ENCODE peak calls at places on chromosomes 5 and 9, in nine cellular contexts. Z is cardiac muscle cell, P is tibial nerve, H is spleen, Y is pancreas, F is heart left ventricle, G is SK-N-SH, A is left lung, T is upper lobe of left lung. Q is an unnamed sample.

GRCh38 chr9:126420643-126421564 is 94.3 kb downstream of the MVB12B start:
- DNase-seq in G (no peak), P (no peak), Y (no peak), A (no peak), H (no peak), T (no peak), Z (no peak), F (no peak), Q (no peak)

GRCh38 chr9:131333771-131334567 is 44.4 kb downstream of the PLPP7 start:
- DNase-seq in P (no peak), F (no peak), Z (no peak), H (peak; percentile 54), T (no peak), G (no peak), A (no peak), Y (no peak), Q (no peak)

GRCh38 chr5:14700478-14701436 is 36.2 kb downstream of the OTULIN start:
- DNase-seq in P (no peak), A (no peak), H (no peak), F (no peak), Y (no peak), Z (no peak), G (no peak), T (peak; percentile 42), Q (peak; percentile 41)

GRCh38 chr9:105690742-105691141 is 3.6 kb upstream of the TMEM38B start:
- DNase-seq in G (peak; percentile 46), Z (peak; percentile 23), H (no peak), T (no peak), A (no peak), P (no peak), F (no peak), Y (no peak), Q (no peak)

GRCh38 chr5:74281191-74281590 is 359.3 kb downstream of the ENC1 start:
- DNase-seq in Z (no peak), T (no peak), Y (no peak), H (no peak), F (no peak), G (no peak), A (no peak), P (no peak), Q (no peak)

GRCh38 chr9:68872026-68872501 is 141.8 kb downstream of the PRKACG start:
- DNase-seq in Z (no peak), G (no peak), Y (peak; percentile 41), H (peak; percentile 82), A (no peak), F (peak; percentile 69), T (no peak), P (no peak), Q (peak; percentile 56)

GRCh38 chr5:81069965-81070364 is 109.8 kb downstream of the RASGRF2 start:
- DNase-seq in P (no peak), Y (no peak), G (no peak), T (no peak), A (no peak), H (no peak), Z (no peak), F (no peak), Q (no peak)

GRCh38 chr5:172505840-172506638 is 51.7 kb upstream of the SH3PXD2B start:
- DNase-seq in Y (no peak), Z (no peak), P (peak; percentile 2), F (no peak), H (peak; percentile 27), A (peak; percentile 26), G (no peak), T (peak; percentile 12), Q (peak; percentile 3)

GRCh38 chr5:108681079-108681921 is 66.4 kb upstream of the FER start:
- DNase-seq in G (peak; percentile 62), A (no peak), Z (peak; percentile 87), F (no peak), H (no peak), P (peak; percentile 82), Y (peak; percentile 44), T (no peak), Q (no peak)

GRCh38 chr9:97518909-97519307 is 17.4 kb downstream of the TMOD1 start:
- DNase-seq in Y (peak; percentile 42), A (peak; percentile 62), P (peak; percentile 33), H (no peak), G (no peak), T (peak; percentile 83), F (no peak), Z (peak; percentile 15), Q (no peak)

GRCh38 chr5:156021866-156022265 is 305.1 kb upstream of the SGCD start:
- DNase-seq in Z (no peak), T (no peak), F (no peak), G (no peak), A (no peak), Y (no peak), H (no peak), P (no peak), Q (no peak)

GRCh38 chr5:159641371-159642039 is 274.8 kb upstream of the ADRA1B start:
- DNase-seq in Z (no peak), P (no peak), A (no peak), F (peak; percentile 54), G (no peak), H (no peak), Y (no peak), T (no peak), Q (peak; percentile 26)

GRCh38 chr5:15885156-15885555 is 294.4 kb downstream of the MARCHF11 start:
- DNase-seq in G (no peak), A (no peak), F (no peak), Y (no peak), H (no peak), T (no peak), P (peak; percentile 5), Z (peak; percentile 86), Q (no peak)

GRCh38 chr5:97141539-97141938 is 872 bp downstream of the LIX1 start:
- DNase-seq in Y (no peak), G (no peak), F (no peak), P (no peak), Z (no peak), H (no peak), A (no peak), T (no peak), Q (no peak)

GRCh38 chr5:51860532-51861018 is 477.3 kb downstream of the ISL1 start:
- DNase-seq in A (no peak), F (no peak), Z (no peak), P (no peak), Y (no peak), T (no peak), G (no peak), H (no peak), Q (no peak)

DNA sequence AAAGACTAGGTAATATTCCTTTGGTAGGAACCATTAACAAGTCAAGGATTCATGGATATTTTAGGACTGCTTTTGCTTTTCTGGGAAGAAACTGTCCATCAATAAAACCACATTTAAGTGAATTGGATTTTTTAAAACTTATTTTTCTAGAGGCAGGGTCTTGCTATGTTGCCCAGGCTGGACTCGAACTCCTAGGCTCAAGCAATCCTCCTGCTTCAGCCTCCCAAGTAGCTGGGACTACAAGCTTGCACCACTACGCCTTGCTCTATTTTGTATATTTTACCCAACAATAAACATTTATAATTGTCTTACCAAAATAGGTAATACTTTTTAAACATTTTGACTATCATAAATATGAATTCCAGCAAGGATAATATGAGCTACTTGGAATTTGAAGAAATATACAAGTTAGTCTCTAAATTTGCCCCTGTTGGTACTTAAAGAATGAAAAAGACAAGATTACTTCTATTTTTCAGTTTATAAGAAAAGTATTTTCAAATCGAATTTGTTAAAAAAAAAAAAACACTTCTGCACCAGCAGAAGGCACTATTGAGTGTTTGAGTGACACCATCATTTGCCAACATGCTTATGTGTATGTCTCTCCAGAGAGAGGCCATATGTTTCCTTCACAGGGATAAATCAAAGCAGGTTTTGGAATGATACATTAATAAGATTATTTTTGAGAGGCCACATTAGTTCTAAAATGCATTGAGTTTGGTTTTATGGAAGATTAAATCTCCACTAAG is 60.0 kb upstream of the CARTPT start:
- DNase-seq in Z (peak; percentile 11), P (no peak), Y (no peak), T (no peak), G (no peak), F (no peak), H (no peak), A (no peak), Q (no peak)
- TF ChIP-seq CTCF in Z (peak; percentile 17), P (no peak), Y (no peak), T (no peak), G (peak; percentile 39), F (no peak), H (no peak), A (no peak), Q (peak; percentile 25)

GRCh38 chr5:33043598-33043997 is 332.5 kb downstream of the NPR3 start:
- DNase-seq in P (no peak), Z (no peak), H (no peak), G (no peak), T (no peak), F (no peak), Y (no peak), A (no peak), Q (no peak)

GRCh38 chr5:33049298-33049697 is 338.2 kb downstream of the NPR3 start:
- DNase-seq in A (no peak), T (no peak), P (no peak), Z (no peak), F (no peak), G (no peak), Y (no peak), H (no peak), Q (no peak)

GRCh38 chr5:33049845-33050244 is 338.7 kb downstream of the NPR3 start:
- DNase-seq in T (no peak), A (no peak), F (no peak), Z (peak; percentile 72), Y (no peak), P (no peak), G (peak; percentile 4), H (no peak), Q (no peak)

GRCh38 chr5:33048315-33048714 is 337.2 kb downstream of the NPR3 start:
- DNase-seq in T (no peak), G (no peak), F (no peak), Y (no peak), P (no peak), H (no peak), A (no peak), Z (no peak), Q (no peak)

GRCh38 chr5:33046091-33046490 is 335.0 kb downstream of the NPR3 start:
- DNase-seq in Z (no peak), A (no peak), Y (no peak), F (no peak), P (no peak), H (no peak), T (no peak), G (no peak), Q (no peak)
- H3K4me1 ChIP-seq in Z (no peaks in the 10 kb centered on the region), A (no peaks in the 10 kb centered on the region), Y (no peaks in the 10 kb centered on the region), F (no peaks in the 10 kb centered on the region), P (no peaks in the 10 kb centered on the region), H (no peaks in the 10 kb centered on the region), T (no peaks in the 10 kb centered on the region), G (peaks cover 13% of the 10 kb centered on the region), Q (no peaks in the 10 kb centered on the region)

GRCh38 chr5:133655966-133656365 is 43.6 kb upstream of the FSTL4 start:
- DNase-seq in Z (no peak), H (no peak), T (no peak), Y (no peak), A (no peak), P (no peak), G (no peak), F (no peak), Q (no peak)
- H3K27me3 ChIP-seq in Z (peaks cover 6% of the 10 kb centered on the region), H (no peaks in the 10 kb centered on the region), T (no peaks in the 10 kb centered on the region), Y (no peaks in the 10 kb centered on the region), A (no peaks in the 10 kb centered on the region), P (no peaks in the 10 kb centered on the region), G (no peaks in the 10 kb centered on the region), F (peaks cover 6% of the 10 kb centered on the region), Q (peaks cover 22% of the 10 kb centered on the region)

GRCh38 chr5:41637869-41638268 is 127.5 kb upstream of the PLCXD3 start:
- DNase-seq in G (no peak), H (no peak), A (no peak), F (no peak), Z (no peak), T (no peak), P (no peak), Y (no peak), Q (no peak)
- TF ChIP-seq CTCF in G (no peak), H (no peak), A (no peak), F (no peak), Z (peak; percentile 17), T (no peak), P (no peak), Y (no peak), Q (no peak)